ENCODE peak calls at places on chromosomes 16 and 17, in seven cellular contexts. One of them, this sample, is unnamed. For H3K4me1, the result is how much of the 10 kb centered on the place peaks cover.

GRCh38 chr17:77696720-77697460 is 261.6 kb upstream of the TNRC6C start:
- DNase-seq in adrenal gland: no peak
- DNase-seq in PC-3: no peak
- DNase-seq in endothelial cell of umbilical vein: no peak
- DNase-seq in mammary epithelial cell: no peak
- DNase-seq in H9: peak
- DNase-seq in ascending aorta: no peak
- DNase-seq in this sample: no peak

GRCh38 chr17:60160829-60161501 is 11.2 kb downstream of the CA4 start:
- DNase-seq in adrenal gland: no peak
- DNase-seq in PC-3: no peak
- DNase-seq in endothelial cell of umbilical vein: no peak
- DNase-seq in mammary epithelial cell: no peak
- DNase-seq in H9: peak
- DNase-seq in ascending aorta: no peak
- DNase-seq in this sample: no peak

GRCh38 chr17:7124923-7125322 is 10.3 kb upstream of the ASGR2 start:
- DNase-seq in adrenal gland: no peak
- DNase-seq in PC-3: no peak
- DNase-seq in endothelial cell of umbilical vein: no peak
- DNase-seq in mammary epithelial cell: no peak
- DNase-seq in H9: no peak
- DNase-seq in ascending aorta: no peak
- DNase-seq in this sample: no peak

GRCh38 chr17:81958633-81959342 is 2.2 kb downstream of the NOTUM start:
- DNase-seq in adrenal gland: no peak
- DNase-seq in PC-3: no peak
- DNase-seq in endothelial cell of umbilical vein: no peak
- DNase-seq in mammary epithelial cell: no peak
- DNase-seq in H9: no peak
- DNase-seq in ascending aorta: no peak
- DNase-seq in this sample: no peak

GRCh38 chr17:63523256-63523869 is at the start of gene KCNH6:
- DNase-seq in adrenal gland: no peak
- DNase-seq in PC-3: no peak
- DNase-seq in endothelial cell of umbilical vein: no peak
- DNase-seq in mammary epithelial cell: no peak
- DNase-seq in H9: no peak
- DNase-seq in ascending aorta: no peak
- DNase-seq in this sample: no peak

GRCh38 chr17:78538033-78538776 is 39.0 kb downstream of the DNAH17 start:
- DNase-seq in adrenal gland: peak
- DNase-seq in PC-3: peak
- DNase-seq in endothelial cell of umbilical vein: no peak
- DNase-seq in mammary epithelial cell: peak
- DNase-seq in H9: no peak
- DNase-seq in ascending aorta: no peak
- DNase-seq in this sample: peak

GRCh38 chr17:43526886-43527648 is 19.1 kb downstream of the ETV4 start:
- DNase-seq in adrenal gland: no peak
- DNase-seq in PC-3: no peak
- DNase-seq in endothelial cell of umbilical vein: no peak
- DNase-seq in mammary epithelial cell: no peak
- DNase-seq in H9: no peak
- DNase-seq in ascending aorta: no peak
- DNase-seq in this sample: no peak

GRCh38 chr17:9409026-9409425 is 166.6 kb downstream of the STX8 start:
- DNase-seq in adrenal gland: no peak
- DNase-seq in PC-3: peak
- DNase-seq in endothelial cell of umbilical vein: no peak
- DNase-seq in mammary epithelial cell: peak
- DNase-seq in H9: no peak
- DNase-seq in ascending aorta: no peak
- DNase-seq in this sample: no peak

GRCh38 chr17:59503489-59503888 is 61.9 kb upstream of the DHX40 start:
- DNase-seq in adrenal gland: no peak
- DNase-seq in PC-3: no peak
- DNase-seq in endothelial cell of umbilical vein: no peak
- DNase-seq in mammary epithelial cell: no peak
- DNase-seq in H9: no peak
- DNase-seq in ascending aorta: no peak
- DNase-seq in this sample: no peak

GRCh38 chr17:77379065-77379428 is 238.3 kb downstream of the SEC14L1 start:
- DNase-seq in adrenal gland: no peak
- DNase-seq in PC-3: no peak
- DNase-seq in endothelial cell of umbilical vein: no peak
- DNase-seq in mammary epithelial cell: no peak
- DNase-seq in H9: no peak
- DNase-seq in ascending aorta: no peak
- DNase-seq in this sample: no peak

GRCh38 chr17:57210224-57210553 is 46.1 kb upstream of the MSI2 start:
- DNase-seq in adrenal gland: no peak
- DNase-seq in PC-3: peak
- DNase-seq in endothelial cell of umbilical vein: no peak
- DNase-seq in mammary epithelial cell: peak
- DNase-seq in H9: no peak
- DNase-seq in ascending aorta: no peak
- DNase-seq in this sample: peak

GRCh38 chr17:75034236-75034908 is 12.4 kb downstream of the ATP5PD start:
- DNase-seq in adrenal gland: peak
- DNase-seq in PC-3: peak
- DNase-seq in endothelial cell of umbilical vein: peak
- DNase-seq in mammary epithelial cell: peak
- DNase-seq in H9: peak
- DNase-seq in ascending aorta: peak
- DNase-seq in this sample: peak

GRCh38 chr16:2985893-2986355 is 5.7 kb upstream of the PKMYT1 start:
- DNase-seq in adrenal gland: peak
- DNase-seq in PC-3: no peak
- DNase-seq in endothelial cell of umbilical vein: no peak
- DNase-seq in mammary epithelial cell: no peak
- DNase-seq in H9: no peak
- DNase-seq in ascending aorta: no peak
- DNase-seq in this sample: no peak
- H3K4me1 ChIP-seq in adrenal gland: under half
- H3K4me1 ChIP-seq in PC-3: under half
- H3K4me1 ChIP-seq in endothelial cell of umbilical vein: under half
- H3K4me1 ChIP-seq in mammary epithelial cell: under half
- H3K4me1 ChIP-seq in H9: under half
- H3K4me1 ChIP-seq in ascending aorta: under half
- H3K4me1 ChIP-seq in this sample: under half

GRCh38 chr16:56331915-56332314 is 93.4 kb downstream of the AMFR start:
- DNase-seq in adrenal gland: no peak
- DNase-seq in PC-3: no peak
- DNase-seq in endothelial cell of umbilical vein: no peak
- DNase-seq in mammary epithelial cell: no peak
- DNase-seq in H9: no peak
- DNase-seq in ascending aorta: no peak
- DNase-seq in this sample: no peak

GRCh38 chr16:56330476-56330875 is 94.9 kb downstream of the AMFR start:
- DNase-seq in adrenal gland: no peak
- DNase-seq in PC-3: peak
- DNase-seq in endothelial cell of umbilical vein: no peak
- DNase-seq in mammary epithelial cell: no peak
- DNase-seq in H9: no peak
- DNase-seq in ascending aorta: no peak
- DNase-seq in this sample: no peak

GRCh38 chr16:56331399-56331798 is 93.9 kb downstream of the AMFR start:
- DNase-seq in adrenal gland: no peak
- DNase-seq in PC-3: no peak
- DNase-seq in endothelial cell of umbilical vein: no peak
- DNase-seq in mammary epithelial cell: no peak
- DNase-seq in H9: no peak
- DNase-seq in ascending aorta: no peak
- DNase-seq in this sample: no peak

GRCh38 chr16:56334761-56335160 is 90.6 kb downstream of the AMFR start:
- DNase-seq in adrenal gland: no peak
- DNase-seq in PC-3: no peak
- DNase-seq in endothelial cell of umbilical vein: no peak
- DNase-seq in mammary epithelial cell: peak
- DNase-seq in H9: no peak
- DNase-seq in ascending aorta: no peak
- DNase-seq in this sample: peak

DNA sequence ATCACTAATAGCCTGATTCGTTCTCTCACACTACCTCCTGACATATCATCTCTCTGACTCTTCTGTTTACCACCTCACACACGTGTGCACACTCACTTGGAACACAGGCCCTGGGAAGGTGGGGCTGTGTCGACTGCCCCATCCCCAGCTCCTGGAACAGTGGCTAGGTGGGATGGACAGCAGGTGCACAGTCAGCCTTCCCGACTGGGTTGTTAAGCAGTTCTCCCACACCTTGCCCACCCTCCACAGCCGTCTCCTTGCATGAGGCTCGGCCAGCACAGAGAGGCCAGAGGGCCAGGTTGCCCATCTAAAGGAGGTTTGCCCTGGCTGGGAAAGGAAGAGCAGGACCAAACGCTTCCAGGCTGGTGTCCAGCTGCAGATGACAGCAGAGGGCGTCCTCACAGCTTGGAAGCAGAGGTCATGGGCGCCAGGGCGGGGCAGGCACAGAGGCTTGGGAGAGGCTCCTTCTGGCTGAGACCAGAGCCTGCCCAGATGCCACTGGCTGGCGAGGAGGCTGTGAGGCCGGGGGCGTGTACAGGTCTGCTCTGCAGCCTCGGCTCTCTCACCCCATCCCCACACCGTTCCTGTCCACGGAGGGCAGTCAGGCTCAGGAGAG is 92.8 kb downstream of the AMFR start:
- DNase-seq in adrenal gland: peak
- DNase-seq in PC-3: peak
- DNase-seq in endothelial cell of umbilical vein: peak
- DNase-seq in mammary epithelial cell: peak
- DNase-seq in H9: peak
- DNase-seq in ascending aorta: no peak
- DNase-seq in this sample: no peak
- TF ChIP-seq CTCF in adrenal gland: peak
- TF ChIP-seq CTCF in PC-3: peak
- TF ChIP-seq CTCF in endothelial cell of umbilical vein: peak
- TF ChIP-seq CTCF in mammary epithelial cell: peak
- TF ChIP-seq CTCF in H9: peak
- TF ChIP-seq CTCF in ascending aorta: no peak
- TF ChIP-seq CTCF in this sample: peak

DNA sequence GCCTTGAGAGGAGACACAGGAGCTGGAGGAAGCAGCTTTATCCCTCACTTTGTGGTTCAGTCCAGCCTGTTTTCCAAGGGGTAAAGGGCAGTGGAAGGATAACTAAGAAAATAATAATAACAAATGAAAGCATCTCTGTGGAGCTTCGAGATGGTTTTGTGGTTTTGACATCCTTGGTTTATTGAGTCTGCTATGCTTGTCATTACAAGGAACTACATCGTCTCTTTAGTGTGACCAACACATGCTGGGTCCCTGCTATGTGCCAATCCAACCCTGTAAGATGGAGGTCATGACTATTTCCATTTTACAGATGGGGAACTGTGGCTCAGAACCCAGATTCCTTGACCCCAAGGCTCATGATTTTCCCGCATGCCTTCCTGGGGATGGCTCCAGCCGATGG is 124.8 kb downstream of the MRM1 start:
- DNase-seq in adrenal gland: no peak
- DNase-seq in PC-3: no peak
- DNase-seq in endothelial cell of umbilical vein: no peak
- DNase-seq in mammary epithelial cell: no peak
- DNase-seq in H9: no peak
- DNase-seq in ascending aorta: no peak
- DNase-seq in this sample: no peak
- H3K4me1 ChIP-seq in adrenal gland: under half
- H3K4me1 ChIP-seq in PC-3: under half
- H3K4me1 ChIP-seq in endothelial cell of umbilical vein: under half
- H3K4me1 ChIP-seq in mammary epithelial cell: under half
- H3K4me1 ChIP-seq in H9: under half
- H3K4me1 ChIP-seq in ascending aorta: under half
- H3K4me1 ChIP-seq in this sample: under half

GRCh38 chr16:24580665-24581064 is 41.3 kb downstream of the RBBP6 start:
- DNase-seq in adrenal gland: no peak
- DNase-seq in PC-3: peak
- DNase-seq in endothelial cell of umbilical vein: peak
- DNase-seq in mammary epithelial cell: peak
- DNase-seq in H9: no peak
- DNase-seq in ascending aorta: no peak
- DNase-seq in this sample: peak
- TF ChIP-seq CTCF in adrenal gland: peak
- TF ChIP-seq CTCF in PC-3: peak
- TF ChIP-seq CTCF in endothelial cell of umbilical vein: peak
- TF ChIP-seq CTCF in mammary epithelial cell: peak
- TF ChIP-seq CTCF in H9: peak
- TF ChIP-seq CTCF in ascending aorta: peak
- TF ChIP-seq CTCF in this sample: peak

GRCh38 chr17:2860883-2861282 is 64.6 kb downstream of the RAP1GAP2 start:
- DNase-seq in adrenal gland: no peak
- DNase-seq in PC-3: no peak
- DNase-seq in endothelial cell of umbilical vein: no peak
- DNase-seq in mammary epithelial cell: no peak
- DNase-seq in H9: no peak
- DNase-seq in ascending aorta: no peak
- DNase-seq in this sample: no peak
- H3K4me1 ChIP-seq in adrenal gland: under half
- H3K4me1 ChIP-seq in PC-3: under half
- H3K4me1 ChIP-seq in endothelial cell of umbilical vein: under half
- H3K4me1 ChIP-seq in mammary epithelial cell: under half
- H3K4me1 ChIP-seq in H9: under half
- H3K4me1 ChIP-seq in ascending aorta: under half
- H3K4me1 ChIP-seq in this sample: under half

DNA sequence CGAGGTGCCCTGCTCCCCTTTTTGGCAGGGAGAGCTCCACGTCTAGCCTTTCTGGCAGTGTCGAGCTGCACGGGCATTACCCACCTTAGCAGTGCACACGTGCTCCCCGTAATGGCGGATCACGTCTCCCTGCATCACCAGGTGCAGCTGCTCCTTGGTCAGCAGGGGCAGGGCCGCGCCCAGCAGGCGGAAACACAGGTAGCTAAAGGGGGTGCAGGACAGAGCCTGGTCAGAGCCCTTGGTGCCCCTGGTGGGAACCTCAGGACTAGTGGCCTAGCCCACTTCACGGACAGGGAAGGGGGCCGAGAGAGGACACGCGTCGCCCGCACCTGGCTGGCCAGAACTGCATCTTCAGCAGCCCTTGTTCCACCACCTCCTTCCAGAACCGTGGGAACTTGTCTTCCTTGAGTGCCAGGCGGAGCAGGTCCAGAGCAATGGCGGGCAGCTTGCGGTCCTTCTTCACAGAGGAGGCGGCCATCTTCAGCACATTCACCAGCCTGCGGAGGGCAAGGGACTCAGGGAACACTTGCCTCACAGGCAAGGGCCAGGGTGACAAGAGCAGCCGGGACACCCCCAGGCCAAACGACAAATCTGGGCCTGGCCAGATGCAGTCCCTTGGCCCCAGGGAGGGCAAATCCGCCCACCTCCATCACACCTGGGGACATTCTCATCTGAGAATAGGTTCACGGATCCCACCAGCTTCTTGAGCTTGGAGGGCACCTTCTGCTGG is 3.2 kb downstream of the MYBBP1A start:
- DNase-seq in adrenal gland: no peak
- DNase-seq in PC-3: no peak
- DNase-seq in endothelial cell of umbilical vein: no peak
- DNase-seq in mammary epithelial cell: no peak
- DNase-seq in H9: no peak
- DNase-seq in ascending aorta: no peak
- DNase-seq in this sample: no peak
- TF ChIP-seq CTCF in adrenal gland: no peak
- TF ChIP-seq CTCF in PC-3: no peak
- TF ChIP-seq CTCF in endothelial cell of umbilical vein: no peak
- TF ChIP-seq CTCF in mammary epithelial cell: no peak
- TF ChIP-seq CTCF in H9: no peak
- TF ChIP-seq CTCF in ascending aorta: no peak
- TF ChIP-seq CTCF in this sample: no peak

GRCh38 chr16:28183441-28183840 is 28.3 kb downstream of the XPO6 start:
- DNase-seq in adrenal gland: no peak
- DNase-seq in PC-3: no peak
- DNase-seq in endothelial cell of umbilical vein: no peak
- DNase-seq in mammary epithelial cell: no peak
- DNase-seq in H9: no peak
- DNase-seq in ascending aorta: no peak
- DNase-seq in this sample: no peak
- H3K4me1 ChIP-seq in adrenal gland: under half
- H3K4me1 ChIP-seq in PC-3: under half
- H3K4me1 ChIP-seq in endothelial cell of umbilical vein: under half
- H3K4me1 ChIP-seq in mammary epithelial cell: under half
- H3K4me1 ChIP-seq in H9: under half
- H3K4me1 ChIP-seq in ascending aorta: under half
- H3K4me1 ChIP-seq in this sample: under half